ENCODE peak calls at places on chromosomes 6 and 20, in eight cellular contexts. One of them, this sample, is unnamed.

GRCh38 chr20:63701329-63702035 is 5.0 kb downstream of the TNFRSF6B start:
- DNase-seq in epithelial cell of proximal tubule: no peak
- DNase-seq in choroid plexus epithelial cell: no peak
- DNase-seq in MM.1S: no peak
- DNase-seq in activated T-helper 9 cell treated with anti-CD3 and anti-CD28 coated beads, Interleukin-2, amount 50 U/mL, for 16 hours: no peak
- DNase-seq in GM04504: no peak
- DNase-seq in activated CD4-positive, alpha-beta T cell treated with anti-CD3 and anti-CD28 coated beads, Interleukin-2, amount 50 U/mL, for 1 hour: no peak
- DNase-seq in tibial nerve: no peak
- DNase-seq in this sample: no peak

GRCh38 chr6:15870354-15871043 is 207.7 kb upstream of the DTNBP1 start:
- DNase-seq in epithelial cell of proximal tubule: no peak
- DNase-seq in choroid plexus epithelial cell: peak
- DNase-seq in MM.1S: no peak
- DNase-seq in activated T-helper 9 cell treated with anti-CD3 and anti-CD28 coated beads, Interleukin-2, amount 50 U/mL, for 16 hours: no peak
- DNase-seq in GM04504: no peak
- DNase-seq in activated CD4-positive, alpha-beta T cell treated with anti-CD3 and anti-CD28 coated beads, Interleukin-2, amount 50 U/mL, for 1 hour: no peak
- DNase-seq in tibial nerve: no peak
- DNase-seq in this sample: no peak

GRCh38 chr6:133698272-133698671 is 190.6 kb upstream of the TCF21 start:
- DNase-seq in epithelial cell of proximal tubule: no peak
- DNase-seq in choroid plexus epithelial cell: no peak
- DNase-seq in MM.1S: no peak
- DNase-seq in activated T-helper 9 cell treated with anti-CD3 and anti-CD28 coated beads, Interleukin-2, amount 50 U/mL, for 16 hours: no peak
- DNase-seq in GM04504: no peak
- DNase-seq in activated CD4-positive, alpha-beta T cell treated with anti-CD3 and anti-CD28 coated beads, Interleukin-2, amount 50 U/mL, for 1 hour: no peak
- DNase-seq in tibial nerve: no peak
- DNase-seq in this sample: no peak

GRCh38 chr20:497979-498378 is 35.6 kb upstream of the TBC1D20 start:
- DNase-seq in epithelial cell of proximal tubule: no peak
- DNase-seq in choroid plexus epithelial cell: no peak
- DNase-seq in MM.1S: no peak
- DNase-seq in activated T-helper 9 cell treated with anti-CD3 and anti-CD28 coated beads, Interleukin-2, amount 50 U/mL, for 16 hours: no peak
- DNase-seq in GM04504: no peak
- DNase-seq in activated CD4-positive, alpha-beta T cell treated with anti-CD3 and anti-CD28 coated beads, Interleukin-2, amount 50 U/mL, for 1 hour: no peak
- DNase-seq in tibial nerve: no peak
- DNase-seq in this sample: no peak

GRCh38 chr20:1537731-1538058 is 19.8 kb downstream of the SIRPD start:
- DNase-seq in epithelial cell of proximal tubule: no peak
- DNase-seq in choroid plexus epithelial cell: no peak
- DNase-seq in MM.1S: no peak
- DNase-seq in activated T-helper 9 cell treated with anti-CD3 and anti-CD28 coated beads, Interleukin-2, amount 50 U/mL, for 16 hours: no peak
- DNase-seq in GM04504: no peak
- DNase-seq in activated CD4-positive, alpha-beta T cell treated with anti-CD3 and anti-CD28 coated beads, Interleukin-2, amount 50 U/mL, for 1 hour: no peak
- DNase-seq in tibial nerve: peak
- DNase-seq in this sample: no peak

GRCh38 chr6:17724341-17724740 is 17.6 kb upstream of the NUP153 start:
- DNase-seq in epithelial cell of proximal tubule: no peak
- DNase-seq in choroid plexus epithelial cell: no peak
- DNase-seq in MM.1S: no peak
- DNase-seq in activated T-helper 9 cell treated with anti-CD3 and anti-CD28 coated beads, Interleukin-2, amount 50 U/mL, for 16 hours: no peak
- DNase-seq in GM04504: no peak
- DNase-seq in activated CD4-positive, alpha-beta T cell treated with anti-CD3 and anti-CD28 coated beads, Interleukin-2, amount 50 U/mL, for 1 hour: no peak
- DNase-seq in tibial nerve: no peak
- DNase-seq in this sample: no peak

GRCh38 chr6:114342826-114343781 is at the start of gene HS3ST5:
- DNase-seq in epithelial cell of proximal tubule: no peak
- DNase-seq in choroid plexus epithelial cell: no peak
- DNase-seq in MM.1S: peak
- DNase-seq in activated T-helper 9 cell treated with anti-CD3 and anti-CD28 coated beads, Interleukin-2, amount 50 U/mL, for 16 hours: no peak
- DNase-seq in GM04504: no peak
- DNase-seq in activated CD4-positive, alpha-beta T cell treated with anti-CD3 and anti-CD28 coated beads, Interleukin-2, amount 50 U/mL, for 1 hour: no peak
- DNase-seq in tibial nerve: no peak
- DNase-seq in this sample: peak

GRCh38 chr6:109336221-109336955 is 45.9 kb downstream of the CD164 start:
- DNase-seq in epithelial cell of proximal tubule: peak
- DNase-seq in choroid plexus epithelial cell: peak
- DNase-seq in MM.1S: no peak
- DNase-seq in activated T-helper 9 cell treated with anti-CD3 and anti-CD28 coated beads, Interleukin-2, amount 50 U/mL, for 16 hours: no peak
- DNase-seq in GM04504: no peak
- DNase-seq in activated CD4-positive, alpha-beta T cell treated with anti-CD3 and anti-CD28 coated beads, Interleukin-2, amount 50 U/mL, for 1 hour: no peak
- DNase-seq in tibial nerve: no peak
- DNase-seq in this sample: no peak

GRCh38 chr20:45771182-45771759 is 20.4 kb downstream of the WFDC3 start:
- DNase-seq in epithelial cell of proximal tubule: peak
- DNase-seq in choroid plexus epithelial cell: peak
- DNase-seq in MM.1S: peak
- DNase-seq in activated T-helper 9 cell treated with anti-CD3 and anti-CD28 coated beads, Interleukin-2, amount 50 U/mL, for 16 hours: peak
- DNase-seq in GM04504: peak
- DNase-seq in activated CD4-positive, alpha-beta T cell treated with anti-CD3 and anti-CD28 coated beads, Interleukin-2, amount 50 U/mL, for 1 hour: peak
- DNase-seq in tibial nerve: peak
- DNase-seq in this sample: peak

GRCh38 chr6:147507162-147508072 is 1.1 kb upstream of the SAMD5 start:
- DNase-seq in epithelial cell of proximal tubule: no peak
- DNase-seq in choroid plexus epithelial cell: peak
- DNase-seq in MM.1S: no peak
- DNase-seq in activated T-helper 9 cell treated with anti-CD3 and anti-CD28 coated beads, Interleukin-2, amount 50 U/mL, for 16 hours: no peak
- DNase-seq in GM04504: no peak
- DNase-seq in activated CD4-positive, alpha-beta T cell treated with anti-CD3 and anti-CD28 coated beads, Interleukin-2, amount 50 U/mL, for 1 hour: no peak
- DNase-seq in tibial nerve: no peak
- DNase-seq in this sample: no peak

GRCh38 chr6:20251525-20251924 is 39.3 kb upstream of the MBOAT1 start:
- DNase-seq in epithelial cell of proximal tubule: no peak
- DNase-seq in choroid plexus epithelial cell: no peak
- DNase-seq in MM.1S: no peak
- DNase-seq in activated T-helper 9 cell treated with anti-CD3 and anti-CD28 coated beads, Interleukin-2, amount 50 U/mL, for 16 hours: no peak
- DNase-seq in GM04504: no peak
- DNase-seq in activated CD4-positive, alpha-beta T cell treated with anti-CD3 and anti-CD28 coated beads, Interleukin-2, amount 50 U/mL, for 1 hour: no peak
- DNase-seq in tibial nerve: no peak
- DNase-seq in this sample: no peak

GRCh38 chr6:37187321-37188022 is 17.5 kb downstream of the PIM1 start:
- DNase-seq in epithelial cell of proximal tubule: no peak
- DNase-seq in choroid plexus epithelial cell: no peak
- DNase-seq in MM.1S: no peak
- DNase-seq in activated T-helper 9 cell treated with anti-CD3 and anti-CD28 coated beads, Interleukin-2, amount 50 U/mL, for 16 hours: no peak
- DNase-seq in GM04504: no peak
- DNase-seq in activated CD4-positive, alpha-beta T cell treated with anti-CD3 and anti-CD28 coated beads, Interleukin-2, amount 50 U/mL, for 1 hour: no peak
- DNase-seq in tibial nerve: no peak
- DNase-seq in this sample: no peak

GRCh38 chr20:10551732-10552724 is 116.9 kb downstream of the SLX4IP start:
- DNase-seq in epithelial cell of proximal tubule: no peak
- DNase-seq in choroid plexus epithelial cell: peak
- DNase-seq in MM.1S: no peak
- DNase-seq in activated T-helper 9 cell treated with anti-CD3 and anti-CD28 coated beads, Interleukin-2, amount 50 U/mL, for 16 hours: no peak
- DNase-seq in GM04504: no peak
- DNase-seq in activated CD4-positive, alpha-beta T cell treated with anti-CD3 and anti-CD28 coated beads, Interleukin-2, amount 50 U/mL, for 1 hour: no peak
- DNase-seq in tibial nerve: no peak
- DNase-seq in this sample: peak

GRCh38 chr6:43842231-43842794 is 72.3 kb downstream of the VEGFA start:
- DNase-seq in epithelial cell of proximal tubule: no peak
- DNase-seq in choroid plexus epithelial cell: no peak
- DNase-seq in MM.1S: no peak
- DNase-seq in activated T-helper 9 cell treated with anti-CD3 and anti-CD28 coated beads, Interleukin-2, amount 50 U/mL, for 16 hours: no peak
- DNase-seq in GM04504: no peak
- DNase-seq in activated CD4-positive, alpha-beta T cell treated with anti-CD3 and anti-CD28 coated beads, Interleukin-2, amount 50 U/mL, for 1 hour: no peak
- DNase-seq in tibial nerve: no peak
- DNase-seq in this sample: no peak

GRCh38 chr6:33613146-33613793 is 7.9 kb upstream of the ITPR3 start:
- DNase-seq in epithelial cell of proximal tubule: no peak
- DNase-seq in choroid plexus epithelial cell: peak
- DNase-seq in MM.1S: no peak
- DNase-seq in activated T-helper 9 cell treated with anti-CD3 and anti-CD28 coated beads, Interleukin-2, amount 50 U/mL, for 16 hours: no peak
- DNase-seq in GM04504: no peak
- DNase-seq in activated CD4-positive, alpha-beta T cell treated with anti-CD3 and anti-CD28 coated beads, Interleukin-2, amount 50 U/mL, for 1 hour: no peak
- DNase-seq in tibial nerve: no peak
- DNase-seq in this sample: no peak

GRCh38 chr20:18504479-18505060 is 3.2 kb upstream of the SEC23B start:
- DNase-seq in epithelial cell of proximal tubule: no peak
- DNase-seq in choroid plexus epithelial cell: peak
- DNase-seq in MM.1S: no peak
- DNase-seq in activated T-helper 9 cell treated with anti-CD3 and anti-CD28 coated beads, Interleukin-2, amount 50 U/mL, for 16 hours: no peak
- DNase-seq in GM04504: no peak
- DNase-seq in activated CD4-positive, alpha-beta T cell treated with anti-CD3 and anti-CD28 coated beads, Interleukin-2, amount 50 U/mL, for 1 hour: no peak
- DNase-seq in tibial nerve: no peak
- DNase-seq in this sample: no peak

GRCh38 chr6:830667-831327 is 137.9 kb upstream of the EXOC2 start:
- DNase-seq in epithelial cell of proximal tubule: no peak
- DNase-seq in choroid plexus epithelial cell: no peak
- DNase-seq in MM.1S: no peak
- DNase-seq in activated T-helper 9 cell treated with anti-CD3 and anti-CD28 coated beads, Interleukin-2, amount 50 U/mL, for 16 hours: no peak
- DNase-seq in GM04504: no peak
- DNase-seq in activated CD4-positive, alpha-beta T cell treated with anti-CD3 and anti-CD28 coated beads, Interleukin-2, amount 50 U/mL, for 1 hour: no peak
- DNase-seq in tibial nerve: no peak
- DNase-seq in this sample: no peak

GRCh38 chr6:107716688-107717089 is 107.4 kb downstream of the SCML4 start:
- DNase-seq in epithelial cell of proximal tubule: no peak
- DNase-seq in choroid plexus epithelial cell: peak
- DNase-seq in MM.1S: peak
- DNase-seq in activated T-helper 9 cell treated with anti-CD3 and anti-CD28 coated beads, Interleukin-2, amount 50 U/mL, for 16 hours: peak
- DNase-seq in GM04504: no peak
- DNase-seq in activated CD4-positive, alpha-beta T cell treated with anti-CD3 and anti-CD28 coated beads, Interleukin-2, amount 50 U/mL, for 1 hour: peak
- DNase-seq in tibial nerve: no peak
- DNase-seq in this sample: peak

GRCh38 chr6:121780325-121781313 is 345.2 kb downstream of the GJA1 start:
- DNase-seq in epithelial cell of proximal tubule: no peak
- DNase-seq in choroid plexus epithelial cell: peak
- DNase-seq in MM.1S: no peak
- DNase-seq in activated T-helper 9 cell treated with anti-CD3 and anti-CD28 coated beads, Interleukin-2, amount 50 U/mL, for 16 hours: no peak
- DNase-seq in GM04504: peak
- DNase-seq in activated CD4-positive, alpha-beta T cell treated with anti-CD3 and anti-CD28 coated beads, Interleukin-2, amount 50 U/mL, for 1 hour: no peak
- DNase-seq in tibial nerve: peak
- DNase-seq in this sample: no peak

GRCh38 chr20:50713677-50714101 is 17.7 kb upstream of the PARD6B start:
- DNase-seq in epithelial cell of proximal tubule: no peak
- DNase-seq in choroid plexus epithelial cell: peak
- DNase-seq in MM.1S: no peak
- DNase-seq in activated T-helper 9 cell treated with anti-CD3 and anti-CD28 coated beads, Interleukin-2, amount 50 U/mL, for 16 hours: no peak
- DNase-seq in GM04504: no peak
- DNase-seq in activated CD4-positive, alpha-beta T cell treated with anti-CD3 and anti-CD28 coated beads, Interleukin-2, amount 50 U/mL, for 1 hour: no peak
- DNase-seq in tibial nerve: no peak
- DNase-seq in this sample: no peak

GRCh38 chr6:7974932-7975763 is 64.6 kb upstream of the TXNDC5 start:
- DNase-seq in epithelial cell of proximal tubule: peak
- DNase-seq in choroid plexus epithelial cell: peak
- DNase-seq in MM.1S: no peak
- DNase-seq in activated T-helper 9 cell treated with anti-CD3 and anti-CD28 coated beads, Interleukin-2, amount 50 U/mL, for 16 hours: no peak
- DNase-seq in GM04504: peak
- DNase-seq in activated CD4-positive, alpha-beta T cell treated with anti-CD3 and anti-CD28 coated beads, Interleukin-2, amount 50 U/mL, for 1 hour: no peak
- DNase-seq in tibial nerve: peak
- DNase-seq in this sample: no peak

GRCh38 chr6:31010393-31011060 is at the start of gene MUC22:
- DNase-seq in epithelial cell of proximal tubule: no peak
- DNase-seq in choroid plexus epithelial cell: peak
- DNase-seq in MM.1S: no peak
- DNase-seq in activated T-helper 9 cell treated with anti-CD3 and anti-CD28 coated beads, Interleukin-2, amount 50 U/mL, for 16 hours: no peak
- DNase-seq in GM04504: no peak
- DNase-seq in activated CD4-positive, alpha-beta T cell treated with anti-CD3 and anti-CD28 coated beads, Interleukin-2, amount 50 U/mL, for 1 hour: no peak
- DNase-seq in tibial nerve: no peak
- DNase-seq in this sample: peak

GRCh38 chr6:135129139-135129867 is 51.8 kb upstream of the MYB start:
- DNase-seq in epithelial cell of proximal tubule: no peak
- DNase-seq in choroid plexus epithelial cell: no peak
- DNase-seq in MM.1S: no peak
- DNase-seq in activated T-helper 9 cell treated with anti-CD3 and anti-CD28 coated beads, Interleukin-2, amount 50 U/mL, for 16 hours: no peak
- DNase-seq in GM04504: no peak
- DNase-seq in activated CD4-positive, alpha-beta T cell treated with anti-CD3 and anti-CD28 coated beads, Interleukin-2, amount 50 U/mL, for 1 hour: no peak
- DNase-seq in tibial nerve: no peak
- DNase-seq in this sample: peak

GRCh38 chr20:20772492-20773047 is 60.1 kb upstream of the RALGAPA2 start:
- DNase-seq in epithelial cell of proximal tubule: no peak
- DNase-seq in choroid plexus epithelial cell: no peak
- DNase-seq in MM.1S: no peak
- DNase-seq in activated T-helper 9 cell treated with anti-CD3 and anti-CD28 coated beads, Interleukin-2, amount 50 U/mL, for 16 hours: no peak
- DNase-seq in GM04504: no peak
- DNase-seq in activated CD4-positive, alpha-beta T cell treated with anti-CD3 and anti-CD28 coated beads, Interleukin-2, amount 50 U/mL, for 1 hour: no peak
- DNase-seq in tibial nerve: no peak
- DNase-seq in this sample: no peak

GRCh38 chr20:44478188-44478587 is 2.5 kb downstream of the TTPAL start:
- DNase-seq in epithelial cell of proximal tubule: no peak
- DNase-seq in choroid plexus epithelial cell: no peak
- DNase-seq in MM.1S: no peak
- DNase-seq in activated T-helper 9 cell treated with anti-CD3 and anti-CD28 coated beads, Interleukin-2, amount 50 U/mL, for 16 hours: no peak
- DNase-seq in GM04504: no peak
- DNase-seq in activated CD4-positive, alpha-beta T cell treated with anti-CD3 and anti-CD28 coated beads, Interleukin-2, amount 50 U/mL, for 1 hour: no peak
- DNase-seq in tibial nerve: no peak
- DNase-seq in this sample: no peak

GRCh38 chr6:147503587-147503986 is 4.9 kb upstream of the SAMD5 start:
- DNase-seq in epithelial cell of proximal tubule: no peak
- DNase-seq in choroid plexus epithelial cell: no peak
- DNase-seq in MM.1S: no peak
- DNase-seq in activated T-helper 9 cell treated with anti-CD3 and anti-CD28 coated beads, Interleukin-2, amount 50 U/mL, for 16 hours: no peak
- DNase-seq in GM04504: no peak
- DNase-seq in activated CD4-positive, alpha-beta T cell treated with anti-CD3 and anti-CD28 coated beads, Interleukin-2, amount 50 U/mL, for 1 hour: no peak
- DNase-seq in tibial nerve: no peak
- DNase-seq in this sample: no peak

GRCh38 chr6:5175635-5176034 is 85.1 kb downstream of the LYRM4 start:
- DNase-seq in epithelial cell of proximal tubule: no peak
- DNase-seq in choroid plexus epithelial cell: no peak
- DNase-seq in MM.1S: peak
- DNase-seq in activated T-helper 9 cell treated with anti-CD3 and anti-CD28 coated beads, Interleukin-2, amount 50 U/mL, for 16 hours: no peak
- DNase-seq in GM04504: no peak
- DNase-seq in activated CD4-positive, alpha-beta T cell treated with anti-CD3 and anti-CD28 coated beads, Interleukin-2, amount 50 U/mL, for 1 hour: no peak
- DNase-seq in tibial nerve: no peak
- DNase-seq in this sample: peak

GRCh38 chr6:169420912-169421543 is 167.4 kb upstream of the THBS2 start:
- DNase-seq in epithelial cell of proximal tubule: no peak
- DNase-seq in choroid plexus epithelial cell: peak
- DNase-seq in MM.1S: peak
- DNase-seq in activated T-helper 9 cell treated with anti-CD3 and anti-CD28 coated beads, Interleukin-2, amount 50 U/mL, for 16 hours: no peak
- DNase-seq in GM04504: no peak
- DNase-seq in activated CD4-positive, alpha-beta T cell treated with anti-CD3 and anti-CD28 coated beads, Interleukin-2, amount 50 U/mL, for 1 hour: no peak
- DNase-seq in tibial nerve: no peak
- DNase-seq in this sample: peak

GRCh38 chr20:37914367-37914671 is 11.4 kb downstream of the VSTM2L start:
- DNase-seq in epithelial cell of proximal tubule: no peak
- DNase-seq in choroid plexus epithelial cell: no peak
- DNase-seq in MM.1S: no peak
- DNase-seq in activated T-helper 9 cell treated with anti-CD3 and anti-CD28 coated beads, Interleukin-2, amount 50 U/mL, for 16 hours: no peak
- DNase-seq in GM04504: no peak
- DNase-seq in activated CD4-positive, alpha-beta T cell treated with anti-CD3 and anti-CD28 coated beads, Interleukin-2, amount 50 U/mL, for 1 hour: no peak
- DNase-seq in tibial nerve: no peak
- DNase-seq in this sample: no peak

GRCh38 chr6:137487947-137488735 is 6.1 kb downstream of the OLIG3 start:
- DNase-seq in epithelial cell of proximal tubule: no peak
- DNase-seq in choroid plexus epithelial cell: no peak
- DNase-seq in MM.1S: no peak
- DNase-seq in activated T-helper 9 cell treated with anti-CD3 and anti-CD28 coated beads, Interleukin-2, amount 50 U/mL, for 16 hours: no peak
- DNase-seq in GM04504: no peak
- DNase-seq in activated CD4-positive, alpha-beta T cell treated with anti-CD3 and anti-CD28 coated beads, Interleukin-2, amount 50 U/mL, for 1 hour: no peak
- DNase-seq in tibial nerve: no peak
- DNase-seq in this sample: peak

GRCh38 chr6:143912671-143913070 is 48.4 kb downstream of the ZC2HC1B start:
- DNase-seq in epithelial cell of proximal tubule: no peak
- DNase-seq in choroid plexus epithelial cell: no peak
- DNase-seq in MM.1S: no peak
- DNase-seq in activated T-helper 9 cell treated with anti-CD3 and anti-CD28 coated beads, Interleukin-2, amount 50 U/mL, for 16 hours: no peak
- DNase-seq in GM04504: no peak
- DNase-seq in activated CD4-positive, alpha-beta T cell treated with anti-CD3 and anti-CD28 coated beads, Interleukin-2, amount 50 U/mL, for 1 hour: no peak
- DNase-seq in tibial nerve: no peak
- DNase-seq in this sample: no peak